ENCODE peak calls at places on chromosome 9, in ten cellular contexts. V is memory B cell; L is Caco-2; C is left lobe of liver; H is upper lobe of left lung; D is spleen; Q is NCI-H1105 treated with DMSO at 0.1 percent for 48 hours; G is CD8-positive, alpha-beta T cell; Z is lower lobe of right lung; P is neural progenitor cell. S is an unnamed sample.

GRCh38 chr9:127837346-127837745 is 17.1 kb downstream of the ENG start:
- DNase-seq in V (no peak), L (no peak), C (no peak), H (no peak), D (no peak), Q (peak), G (no peak), Z (no peak), P (no peak), S (no peak)

GRCh38 chr9:122346478-122347347 is 24.1 kb upstream of the PTGS1 start:
- DNase-seq in V (no peak), L (no peak), C (peak), H (peak), D (peak), Q (no peak), G (no peak), Z (peak), P (peak), S (no peak)

GRCh38 chr9:136939996-136940525 is 4.5 kb downstream of the FBXW5 start:
- DNase-seq in V (no peak), L (peak), C (peak), H (peak), D (no peak), Q (no peak), G (no peak), Z (no peak), P (no peak), S (no peak)

GRCh38 chr9:131668439-131669233 is 71.2 kb downstream of the RAPGEF1 start:
- DNase-seq in V (no peak), L (no peak), C (no peak), H (peak), D (peak), Q (peak), G (peak), Z (no peak), P (no peak), S (peak)

GRCh38 chr9:131030978-131031641 is 22.1 kb downstream of the LAMC3 start:
- DNase-seq in V (no peak), L (no peak), C (no peak), H (no peak), D (no peak), Q (no peak), G (no peak), Z (no peak), P (no peak), S (no peak)

GRCh38 chr9:14515564-14516198 is 177.6 kb downstream of the ZDHHC21 start:
- DNase-seq in V (no peak), L (no peak), C (no peak), H (peak), D (no peak), Q (peak), G (no peak), Z (no peak), P (peak), S (peak)

GRCh38 chr9:110545705-110546104 is 33.8 kb downstream of the SVEP1 start:
- DNase-seq in V (no peak), L (no peak), C (no peak), H (no peak), D (no peak), Q (peak), G (no peak), Z (no peak), P (peak), S (no peak)

GRCh38 chr9:35842020-35842745 is 13.2 kb downstream of the TMEM8B start:
- DNase-seq in V (no peak), L (no peak), C (no peak), H (peak), D (peak), Q (no peak), G (no peak), Z (no peak), P (no peak), S (no peak)

GRCh38 chr9:137166242-137167112 is 3.4 kb downstream of the LRRC26 start:
- DNase-seq in V (no peak), L (no peak), C (no peak), H (peak), D (no peak), Q (no peak), G (no peak), Z (no peak), P (no peak), S (no peak)

GRCh38 chr9:130846487-130847305 is 11.6 kb downstream of the ABL1 start:
- DNase-seq in V (no peak), L (no peak), C (no peak), H (no peak), D (peak), Q (no peak), G (no peak), Z (no peak), P (no peak), S (no peak)

GRCh38 chr9:69955536-69956355 is 87.9 kb upstream of the MAMDC2 start:
- DNase-seq in V (no peak), L (no peak), C (no peak), H (peak), D (no peak), Q (no peak), G (no peak), Z (no peak), P (no peak), S (no peak)

GRCh38 chr9:133869674-133870419 is 122.3 kb downstream of the VAV2 start:
- DNase-seq in V (no peak), L (no peak), C (no peak), H (no peak), D (no peak), Q (no peak), G (peak), Z (no peak), P (no peak), S (no peak)

GRCh38 chr9:136273244-136273865 is 27.7 kb upstream of the QSOX2 start:
- DNase-seq in V (no peak), L (no peak), C (no peak), H (no peak), D (no peak), Q (no peak), G (no peak), Z (no peak), P (no peak), S (no peak)

GRCh38 chr9:94937214-94937903 is 210.9 kb downstream of the AOPEP start:
- DNase-seq in V (no peak), L (no peak), C (no peak), H (no peak), D (no peak), Q (no peak), G (no peak), Z (no peak), P (no peak), S (no peak)

GRCh38 chr9:135523521-135524129 is 2.4 kb downstream of the LCN1 start:
- DNase-seq in V (no peak), L (no peak), C (peak), H (peak), D (no peak), Q (no peak), G (no peak), Z (no peak), P (no peak), S (no peak)